ENCODE peak calls at places on chromosomes 11 and 22, in nine cellular contexts. One of them, this sample, is unnamed.
A peak's percentile ranks its signal among the peaks of the same experiment; 100 is the strongest.

GRCh38 chr22:31248138-31248745 is 36.1 kb downstream of the LIMK2 start:
- DNase-seq in GM23248: peak; percentile 86
- DNase-seq in H9: peak; percentile 94
- DNase-seq in neural progenitor cell: peak; percentile 92
- DNase-seq in Karpas-422: peak; percentile 79
- DNase-seq in IMR-90: peak; percentile 94
- DNase-seq in mesendoderm: peak; percentile 96
- DNase-seq in MM.1S: peak; percentile 43
- DNase-seq in H1: peak; percentile 68
- DNase-seq in this sample: no peak

GRCh38 chr22:19962909-19963806 is 21.5 kb upstream of the TXNRD2 start:
- DNase-seq in GM23248: peak; percentile 94
- DNase-seq in H9: peak; percentile 92
- DNase-seq in neural progenitor cell: no peak
- DNase-seq in Karpas-422: no peak
- DNase-seq in IMR-90: peak; percentile 58
- DNase-seq in mesendoderm: peak; percentile 96
- DNase-seq in MM.1S: no peak
- DNase-seq in H1: peak; percentile 74
- DNase-seq in this sample: peak; percentile 86

GRCh38 chr22:45709004-45709739 is 37.5 kb downstream of the ATXN10 start:
- DNase-seq in GM23248: peak; percentile 92
- DNase-seq in H9: no peak
- DNase-seq in neural progenitor cell: no peak
- DNase-seq in Karpas-422: no peak
- DNase-seq in IMR-90: peak; percentile 79
- DNase-seq in mesendoderm: no peak
- DNase-seq in MM.1S: no peak
- DNase-seq in H1: no peak
- DNase-seq in this sample: no peak

GRCh38 chr11:61602775-61603569 is 22.1 kb upstream of the SYT7 start:
- DNase-seq in GM23248: peak; percentile 98
- DNase-seq in H9: no peak
- DNase-seq in neural progenitor cell: no peak
- DNase-seq in Karpas-422: no peak
- DNase-seq in IMR-90: peak; percentile 96
- DNase-seq in mesendoderm: no peak
- DNase-seq in MM.1S: no peak
- DNase-seq in H1: no peak
- DNase-seq in this sample: peak; percentile 68

GRCh38 chr11:118338637-118339061 is 3.9 kb downstream of the CD3D start:
- DNase-seq in GM23248: peak; percentile 23
- DNase-seq in H9: no peak
- DNase-seq in neural progenitor cell: no peak
- DNase-seq in Karpas-422: no peak
- DNase-seq in IMR-90: no peak
- DNase-seq in mesendoderm: peak; percentile 22
- DNase-seq in MM.1S: no peak
- DNase-seq in H1: no peak
- DNase-seq in this sample: no peak

GRCh38 chr11:537622-538430 is 499 bp downstream of the LRRC56 start:
- DNase-seq in GM23248: no peak
- DNase-seq in H9: no peak
- DNase-seq in neural progenitor cell: no peak
- DNase-seq in Karpas-422: peak; percentile 45
- DNase-seq in IMR-90: no peak
- DNase-seq in mesendoderm: no peak
- DNase-seq in MM.1S: no peak
- DNase-seq in H1: no peak
- DNase-seq in this sample: no peak

GRCh38 chr22:26671317-26672059 is 14.1 kb downstream of the MIAT start:
- DNase-seq in GM23248: no peak
- DNase-seq in H9: no peak
- DNase-seq in neural progenitor cell: no peak
- DNase-seq in Karpas-422: peak; percentile 77
- DNase-seq in IMR-90: no peak
- DNase-seq in mesendoderm: no peak
- DNase-seq in MM.1S: no peak
- DNase-seq in H1: no peak
- DNase-seq in this sample: no peak

GRCh38 chr11:34356576-34356917 is 1.3 kb downstream of the ABTB2 start:
- DNase-seq in GM23248: peak; percentile 81
- DNase-seq in H9: peak; percentile 61
- DNase-seq in neural progenitor cell: peak; percentile 58
- DNase-seq in Karpas-422: no peak
- DNase-seq in IMR-90: peak; percentile 33
- DNase-seq in mesendoderm: peak; percentile 54
- DNase-seq in MM.1S: no peak
- DNase-seq in H1: no peak
- DNase-seq in this sample: no peak

GRCh38 chr11:45993438-45994064 is 71.1 kb downstream of the LARGE2 start:
- DNase-seq in GM23248: peak; percentile 53
- DNase-seq in H9: no peak
- DNase-seq in neural progenitor cell: no peak
- DNase-seq in Karpas-422: no peak
- DNase-seq in IMR-90: no peak
- DNase-seq in mesendoderm: no peak
- DNase-seq in MM.1S: no peak
- DNase-seq in H1: no peak
- DNase-seq in this sample: no peak

GRCh38 chr11:118277312-118277711 is 13.2 kb upstream of the MPZL2 start:
- DNase-seq in GM23248: peak; percentile 36
- DNase-seq in H9: no peak
- DNase-seq in neural progenitor cell: no peak
- DNase-seq in Karpas-422: no peak
- DNase-seq in IMR-90: peak; percentile 36
- DNase-seq in mesendoderm: peak; percentile 55
- DNase-seq in MM.1S: no peak
- DNase-seq in H1: no peak
- DNase-seq in this sample: peak; percentile 44

GRCh38 chr22:27748355-27749168 is 53.0 kb downstream of the MN1 start:
- DNase-seq in GM23248: peak; percentile 87
- DNase-seq in H9: peak; percentile 77
- DNase-seq in neural progenitor cell: peak; percentile 66
- DNase-seq in Karpas-422: no peak
- DNase-seq in IMR-90: peak; percentile 58
- DNase-seq in mesendoderm: peak; percentile 67
- DNase-seq in MM.1S: no peak
- DNase-seq in H1: peak; percentile 72
- DNase-seq in this sample: no peak

GRCh38 chr22:45323695-45324094 is 14.0 kb downstream of the FAM118A start:
- DNase-seq in GM23248: no peak
- DNase-seq in H9: no peak
- DNase-seq in neural progenitor cell: no peak
- DNase-seq in Karpas-422: no peak
- DNase-seq in IMR-90: no peak
- DNase-seq in mesendoderm: no peak
- DNase-seq in MM.1S: no peak
- DNase-seq in H1: no peak
- DNase-seq in this sample: no peak

GRCh38 chr11:134752526-134752925 is 340.5 kb upstream of the B3GAT1 start:
- DNase-seq in GM23248: no peak
- DNase-seq in H9: no peak
- DNase-seq in neural progenitor cell: no peak
- DNase-seq in Karpas-422: no peak
- DNase-seq in IMR-90: no peak
- DNase-seq in mesendoderm: no peak
- DNase-seq in MM.1S: no peak
- DNase-seq in H1: no peak
- DNase-seq in this sample: no peak

GRCh38 chr11:66950113-66950535 is 8.1 kb downstream of the PC start:
- DNase-seq in GM23248: peak; percentile 85
- DNase-seq in H9: peak; percentile 76
- DNase-seq in neural progenitor cell: no peak
- DNase-seq in Karpas-422: no peak
- DNase-seq in IMR-90: peak; percentile 94
- DNase-seq in mesendoderm: peak; percentile 97
- DNase-seq in MM.1S: no peak
- DNase-seq in H1: no peak
- DNase-seq in this sample: peak; percentile 90

GRCh38 chr22:25911243-25911972 is 169.4 kb downstream of the MYO18B start:
- DNase-seq in GM23248: no peak
- DNase-seq in H9: no peak
- DNase-seq in neural progenitor cell: no peak
- DNase-seq in Karpas-422: peak; percentile 93
- DNase-seq in IMR-90: no peak
- DNase-seq in mesendoderm: no peak
- DNase-seq in MM.1S: no peak
- DNase-seq in H1: no peak
- DNase-seq in this sample: no peak

GRCh38 chr11:61359541-61359940 is 2.1 kb downstream of the CYB561A3 start:
- DNase-seq in GM23248: no peak
- DNase-seq in H9: no peak
- DNase-seq in neural progenitor cell: no peak
- DNase-seq in Karpas-422: no peak
- DNase-seq in IMR-90: no peak
- DNase-seq in mesendoderm: no peak
- DNase-seq in MM.1S: no peak
- DNase-seq in H1: no peak
- DNase-seq in this sample: no peak

GRCh38 chr11:122045181-122045586 is 70.8 kb downstream of the BLID start:
- DNase-seq in GM23248: peak; percentile 85
- DNase-seq in H9: no peak
- DNase-seq in neural progenitor cell: no peak
- DNase-seq in Karpas-422: no peak
- DNase-seq in IMR-90: peak; percentile 92
- DNase-seq in mesendoderm: no peak
- DNase-seq in MM.1S: no peak
- DNase-seq in H1: no peak
- DNase-seq in this sample: no peak

GRCh38 chr11:64620286-64620962 is 29.4 kb downstream of the SLC22A12 start:
- DNase-seq in GM23248: peak; percentile 18
- DNase-seq in H9: no peak
- DNase-seq in neural progenitor cell: peak; percentile 71
- DNase-seq in Karpas-422: no peak
- DNase-seq in IMR-90: no peak
- DNase-seq in mesendoderm: no peak
- DNase-seq in MM.1S: peak; percentile 16
- DNase-seq in H1: no peak
- DNase-seq in this sample: no peak

GRCh38 chr11:679271-680207 is 15.5 kb downstream of the DEAF1 start:
- DNase-seq in GM23248: no peak
- DNase-seq in H9: no peak
- DNase-seq in neural progenitor cell: no peak
- DNase-seq in Karpas-422: no peak
- DNase-seq in IMR-90: no peak
- DNase-seq in mesendoderm: no peak
- DNase-seq in MM.1S: no peak
- DNase-seq in H1: no peak
- DNase-seq in this sample: no peak

GRCh38 chr11:112241486-112241885 is 15.3 kb downstream of the PTS start:
- DNase-seq in GM23248: peak; percentile 81
- DNase-seq in H9: no peak
- DNase-seq in neural progenitor cell: no peak
- DNase-seq in Karpas-422: no peak
- DNase-seq in IMR-90: peak; percentile 85
- DNase-seq in mesendoderm: no peak
- DNase-seq in MM.1S: no peak
- DNase-seq in H1: no peak
- DNase-seq in this sample: no peak

GRCh38 chr11:40987895-40988435 is 471.5 kb downstream of the LRRC4C start:
- DNase-seq in GM23248: no peak
- DNase-seq in H9: no peak
- DNase-seq in neural progenitor cell: peak; percentile 47
- DNase-seq in Karpas-422: no peak
- DNase-seq in IMR-90: no peak
- DNase-seq in mesendoderm: no peak
- DNase-seq in MM.1S: no peak
- DNase-seq in H1: no peak
- DNase-seq in this sample: no peak
- H3K4me2 ChIP-seq in GM23248: no peak overlapping the region
- H3K4me2 ChIP-seq in H9: no peak overlapping the region
- H3K4me2 ChIP-seq in neural progenitor cell: peak overlapping the region; percentile 57
- H3K4me2 ChIP-seq in Karpas-422: no peak overlapping the region
- H3K4me2 ChIP-seq in IMR-90: no peak overlapping the region
- H3K4me2 ChIP-seq in mesendoderm: no peak overlapping the region
- H3K4me2 ChIP-seq in MM.1S: no peak overlapping the region
- H3K4me2 ChIP-seq in H1: no peak overlapping the region
- H3K4me2 ChIP-seq in this sample: no peak overlapping the region

DNA sequence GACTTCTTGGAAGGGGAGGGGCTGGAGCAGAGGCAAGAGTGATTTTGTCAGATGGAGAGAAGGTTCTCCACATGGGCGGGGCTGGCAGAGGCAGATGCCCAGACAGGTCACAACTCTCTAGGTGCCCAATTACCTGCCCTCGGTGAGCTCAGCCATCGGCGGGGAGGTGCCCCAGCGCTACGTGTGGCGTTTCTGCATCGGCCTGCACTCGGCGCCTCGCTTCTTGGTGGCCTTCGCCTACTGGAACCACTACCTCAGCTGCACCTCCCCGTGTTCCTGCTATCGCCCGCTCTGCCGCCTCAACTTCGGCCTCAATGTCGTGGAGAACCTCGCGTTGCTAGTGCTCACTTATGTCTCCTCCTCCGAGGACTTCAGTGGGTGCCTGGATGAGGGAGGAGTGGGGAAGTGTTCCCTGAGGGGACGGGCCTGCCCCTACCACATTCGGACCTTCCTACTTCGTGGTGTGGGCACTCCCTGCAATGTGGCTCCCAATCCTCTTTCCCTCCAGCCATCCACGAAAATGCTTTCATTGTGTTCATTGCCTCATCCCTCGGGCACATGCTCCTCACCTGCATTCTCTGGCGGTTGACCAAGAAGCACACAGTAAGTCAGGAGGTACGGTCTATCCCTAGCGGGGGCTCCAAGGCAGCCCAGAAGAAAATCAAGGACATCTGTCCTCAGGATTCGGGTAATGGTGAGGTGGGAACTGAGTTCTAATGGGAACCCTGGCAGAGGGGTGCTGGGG is 15.6 kb downstream of the PGAP2 start:
- DNase-seq in GM23248: no peak
- DNase-seq in H9: no peak
- DNase-seq in neural progenitor cell: no peak
- DNase-seq in Karpas-422: no peak
- DNase-seq in IMR-90: no peak
- DNase-seq in mesendoderm: no peak
- DNase-seq in MM.1S: no peak
- DNase-seq in H1: no peak
- DNase-seq in this sample: no peak
- H3K4me2 ChIP-seq in GM23248: no peak overlapping the region
- H3K4me2 ChIP-seq in H9: no peak overlapping the region
- H3K4me2 ChIP-seq in neural progenitor cell: no peak overlapping the region
- H3K4me2 ChIP-seq in Karpas-422: no peak overlapping the region
- H3K4me2 ChIP-seq in IMR-90: no peak overlapping the region
- H3K4me2 ChIP-seq in mesendoderm: no peak overlapping the region
- H3K4me2 ChIP-seq in MM.1S: no peak overlapping the region
- H3K4me2 ChIP-seq in H1: no peak overlapping the region
- H3K4me2 ChIP-seq in this sample: no peak overlapping the region

GRCh38 chr22:40627612-40628011 is 8.9 kb downstream of the MRTFA start:
- DNase-seq in GM23248: no peak
- DNase-seq in H9: no peak
- DNase-seq in neural progenitor cell: no peak
- DNase-seq in Karpas-422: no peak
- DNase-seq in IMR-90: no peak
- DNase-seq in mesendoderm: no peak
- DNase-seq in MM.1S: no peak
- DNase-seq in H1: no peak
- DNase-seq in this sample: no peak
- H3K4me2 ChIP-seq in GM23248: peak overlapping the region; percentile 37
- H3K4me2 ChIP-seq in H9: no peak overlapping the region
- H3K4me2 ChIP-seq in neural progenitor cell: no peak overlapping the region
- H3K4me2 ChIP-seq in Karpas-422: no peak overlapping the region
- H3K4me2 ChIP-seq in IMR-90: no peak overlapping the region
- H3K4me2 ChIP-seq in mesendoderm: no peak overlapping the region
- H3K4me2 ChIP-seq in MM.1S: no peak overlapping the region
- H3K4me2 ChIP-seq in H1: no peak overlapping the region
- H3K4me2 ChIP-seq in this sample: no peak overlapping the region

GRCh38 chr22:37331034-37331428 is 48.7 kb downstream of the CYTH4 start:
- DNase-seq in GM23248: peak; percentile 76
- DNase-seq in H9: no peak
- DNase-seq in neural progenitor cell: no peak
- DNase-seq in Karpas-422: no peak
- DNase-seq in IMR-90: peak; percentile 79
- DNase-seq in mesendoderm: no peak
- DNase-seq in MM.1S: no peak
- DNase-seq in H1: no peak
- DNase-seq in this sample: no peak
- H3K4me2 ChIP-seq in GM23248: no peak overlapping the region
- H3K4me2 ChIP-seq in H9: no peak overlapping the region
- H3K4me2 ChIP-seq in neural progenitor cell: no peak overlapping the region
- H3K4me2 ChIP-seq in Karpas-422: no peak overlapping the region
- H3K4me2 ChIP-seq in IMR-90: no peak overlapping the region
- H3K4me2 ChIP-seq in mesendoderm: no peak overlapping the region
- H3K4me2 ChIP-seq in MM.1S: no peak overlapping the region
- H3K4me2 ChIP-seq in H1: no peak overlapping the region
- H3K4me2 ChIP-seq in this sample: peak overlapping the region; percentile 83